ENCODE peak calls at places on chromosome 18, in five cellular contexts. One of them, this sample, is unnamed.

GRCh38 chr18:74040459-74041332 is 106.9 kb downstream of the FBXO15 start:
- DNase-seq in mucosa of descending colon: peak
- DNase-seq in lower lobe of right lung: peak
- DNase-seq in stomach: peak
- DNase-seq in MM.1S: peak
- DNase-seq in this sample: peak

GRCh38 chr18:36067118-36067957 is at the start of gene RPRD1A:
- DNase-seq in lower lobe of right lung: peak
- DNase-seq in mucosa of descending colon: peak
- DNase-seq in MM.1S: peak
- DNase-seq in stomach: peak
- DNase-seq in this sample: peak

GRCh38 chr18:59881728-59882685 is 17.8 kb upstream of the PMAIP1 start:
- DNase-seq in stomach: no peak
- DNase-seq in mucosa of descending colon: peak
- DNase-seq in lower lobe of right lung: no peak
- DNase-seq in MM.1S: no peak
- DNase-seq in this sample: no peak

GRCh38 chr18:66271927-66272326 is 332.0 kb downstream of the CDH19 start:
- DNase-seq in lower lobe of right lung: no peak
- DNase-seq in stomach: no peak
- DNase-seq in MM.1S: no peak
- DNase-seq in mucosa of descending colon: no peak
- DNase-seq in this sample: no peak

GRCh38 chr18:78730564-78731422 is 248.8 kb upstream of the SALL3 start:
- DNase-seq in MM.1S: no peak
- DNase-seq in mucosa of descending colon: no peak
- DNase-seq in lower lobe of right lung: no peak
- DNase-seq in stomach: peak
- DNase-seq in this sample: no peak

GRCh38 chr18:74541703-74542555 is 7.6 kb downstream of the CNDP1 start:
- DNase-seq in mucosa of descending colon: peak
- DNase-seq in MM.1S: peak
- DNase-seq in lower lobe of right lung: no peak
- DNase-seq in stomach: peak
- DNase-seq in this sample: no peak

GRCh38 chr18:8397034-8397433 is 212.2 kb upstream of the RAB12 start:
- DNase-seq in stomach: no peak
- DNase-seq in MM.1S: no peak
- DNase-seq in lower lobe of right lung: no peak
- DNase-seq in mucosa of descending colon: no peak
- DNase-seq in this sample: no peak

GRCh38 chr18:74950479-74950878 is 258.5 kb downstream of the PTGR3 start:
- DNase-seq in lower lobe of right lung: no peak
- DNase-seq in stomach: no peak
- DNase-seq in MM.1S: no peak
- DNase-seq in mucosa of descending colon: no peak
- DNase-seq in this sample: no peak

GRCh38 chr18:8904316-8904715 is 198.2 kb upstream of the NDUFV2 start:
- DNase-seq in lower lobe of right lung: no peak
- DNase-seq in stomach: no peak
- DNase-seq in MM.1S: no peak
- DNase-seq in mucosa of descending colon: no peak
- DNase-seq in this sample: no peak

GRCh38 chr18:23106575-23106974 is 28.7 kb upstream of the CABLES1 start:
- DNase-seq in MM.1S: no peak
- DNase-seq in mucosa of descending colon: peak
- DNase-seq in lower lobe of right lung: no peak
- DNase-seq in stomach: no peak
- DNase-seq in this sample: no peak

GRCh38 chr18:63088262-63088661 is 231.3 kb downstream of the BCL2 start:
- DNase-seq in stomach: no peak
- DNase-seq in lower lobe of right lung: no peak
- DNase-seq in MM.1S: no peak
- DNase-seq in mucosa of descending colon: no peak
- DNase-seq in this sample: no peak

GRCh38 chr18:31248783-31249521 is 69.0 kb upstream of the DSG1 start:
- DNase-seq in lower lobe of right lung: no peak
- DNase-seq in stomach: no peak
- DNase-seq in mucosa of descending colon: no peak
- DNase-seq in MM.1S: no peak
- DNase-seq in this sample: no peak

GRCh38 chr18:76265375-76266225 is 229.4 kb downstream of the ZNF516 start:
- DNase-seq in lower lobe of right lung: peak
- DNase-seq in stomach: no peak
- DNase-seq in mucosa of descending colon: peak
- DNase-seq in MM.1S: no peak
- DNase-seq in this sample: no peak

GRCh38 chr18:57447154-57447621 is 12.0 kb downstream of the ONECUT2 start:
- DNase-seq in lower lobe of right lung: no peak
- DNase-seq in MM.1S: peak
- DNase-seq in mucosa of descending colon: no peak
- DNase-seq in stomach: no peak
- DNase-seq in this sample: peak

GRCh38 chr18:9951022-9951859 is 37.4 kb downstream of the VAPA start:
- DNase-seq in MM.1S: peak
- DNase-seq in mucosa of descending colon: peak
- DNase-seq in stomach: no peak
- DNase-seq in lower lobe of right lung: no peak
- DNase-seq in this sample: no peak

GRCh38 chr18:45793295-45793965 is 32.0 kb upstream of the SIGLEC15 start:
- DNase-seq in mucosa of descending colon: no peak
- DNase-seq in MM.1S: no peak
- DNase-seq in lower lobe of right lung: no peak
- DNase-seq in stomach: no peak
- DNase-seq in this sample: no peak

GRCh38 chr18:74897971-74898657 is 300.4 kb downstream of the ZNF407 start:
- DNase-seq in MM.1S: no peak
- DNase-seq in mucosa of descending colon: no peak
- DNase-seq in lower lobe of right lung: no peak
- DNase-seq in stomach: no peak
- DNase-seq in this sample: no peak

GRCh38 chr18:47826157-47827074 is 104.0 kb downstream of the SMAD2 start:
- DNase-seq in mucosa of descending colon: peak
- DNase-seq in MM.1S: no peak
- DNase-seq in lower lobe of right lung: no peak
- DNase-seq in stomach: no peak
- DNase-seq in this sample: no peak

GRCh38 chr18:12159446-12159845 is 65.8 kb downstream of the ANKRD62 start:
- DNase-seq in MM.1S: no peak
- DNase-seq in mucosa of descending colon: no peak
- DNase-seq in lower lobe of right lung: no peak
- DNase-seq in stomach: no peak
- DNase-seq in this sample: no peak

GRCh38 chr18:46035701-46036680 is 36.1 kb downstream of the PSTPIP2 start:
- DNase-seq in MM.1S: no peak
- DNase-seq in mucosa of descending colon: no peak
- DNase-seq in stomach: no peak
- DNase-seq in lower lobe of right lung: no peak
- DNase-seq in this sample: no peak

GRCh38 chr18:62091487-62092120 is 95.3 kb downstream of the PIGN start:
- DNase-seq in stomach: no peak
- DNase-seq in lower lobe of right lung: no peak
- DNase-seq in MM.1S: no peak
- DNase-seq in mucosa of descending colon: no peak
- DNase-seq in this sample: no peak

GRCh38 chr18:40932862-40933261 is 1022.2 kb upstream of the PIK3C3 start:
- DNase-seq in mucosa of descending colon: no peak
- DNase-seq in lower lobe of right lung: no peak
- DNase-seq in MM.1S: no peak
- DNase-seq in stomach: no peak
- DNase-seq in this sample: no peak

GRCh38 chr18:10579079-10579867 is 53.4 kb downstream of the NAPG start:
- DNase-seq in lower lobe of right lung: no peak
- DNase-seq in MM.1S: no peak
- DNase-seq in mucosa of descending colon: no peak
- DNase-seq in stomach: no peak
- DNase-seq in this sample: no peak

GRCh38 chr18:47283476-47283875 is 32.0 kb upstream of the SKOR2 start:
- DNase-seq in lower lobe of right lung: no peak
- DNase-seq in mucosa of descending colon: peak
- DNase-seq in stomach: no peak
- DNase-seq in MM.1S: no peak
- DNase-seq in this sample: no peak

GRCh38 chr18:49074505-49074904 is 123.7 kb upstream of the SMAD7 start:
- DNase-seq in mucosa of descending colon: no peak
- DNase-seq in stomach: no peak
- DNase-seq in lower lobe of right lung: no peak
- DNase-seq in MM.1S: no peak
- DNase-seq in this sample: no peak

GRCh38 chr18:56661414-56662101 is 10.4 kb downstream of the WDR7 start:
- DNase-seq in MM.1S: no peak
- DNase-seq in stomach: no peak
- DNase-seq in lower lobe of right lung: no peak
- DNase-seq in mucosa of descending colon: no peak
- DNase-seq in this sample: no peak

DNA sequence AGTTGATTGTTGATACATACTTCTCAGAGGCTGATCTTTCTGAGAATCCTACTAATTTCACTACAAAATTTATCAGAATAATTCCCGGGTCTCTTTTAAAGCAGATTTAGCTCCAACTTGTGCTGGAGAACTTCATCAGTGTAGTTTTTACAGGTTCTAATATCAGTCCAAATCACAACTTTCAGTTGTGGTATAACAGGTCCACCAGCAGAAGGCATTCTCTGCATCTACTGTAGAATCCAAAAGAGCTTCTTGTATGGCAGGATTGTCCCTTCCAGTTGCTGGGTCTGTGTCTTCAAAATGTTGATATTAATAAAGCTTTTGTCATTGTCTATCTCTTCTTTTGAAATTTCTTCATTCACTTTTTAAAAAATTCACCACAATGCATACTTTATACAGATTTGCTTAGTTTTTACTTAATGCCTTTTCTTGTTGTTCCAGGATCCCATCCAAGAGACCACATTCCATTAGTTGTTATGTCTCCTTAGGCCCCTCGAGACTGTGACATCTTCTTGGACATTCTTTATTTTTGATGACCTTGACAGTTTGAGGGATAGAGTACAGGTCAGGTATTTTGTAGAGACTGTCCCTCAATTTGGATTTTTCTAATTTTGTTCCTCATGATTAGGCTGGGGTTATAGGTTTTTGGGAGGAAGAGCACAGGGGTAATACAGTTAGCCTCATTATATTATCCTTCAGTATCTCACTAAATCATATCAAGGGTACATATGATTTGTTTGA is 490.5 kb upstream of the MEX3C start:
- DNase-seq in MM.1S: no peak
- DNase-seq in lower lobe of right lung: no peak
- DNase-seq in mucosa of descending colon: no peak
- DNase-seq in stomach: no peak
- DNase-seq in this sample: no peak
- TF ChIP-seq CTCF in MM.1S: no peak
- TF ChIP-seq CTCF in lower lobe of right lung: no peak
- TF ChIP-seq CTCF in mucosa of descending colon: no peak
- TF ChIP-seq CTCF in stomach: no peak
- TF ChIP-seq CTCF in this sample: no peak

GRCh38 chr18:58661423-58661822 is 9.8 kb upstream of the MALT1 start:
- DNase-seq in lower lobe of right lung: no peak
- DNase-seq in mucosa of descending colon: no peak
- DNase-seq in MM.1S: no peak
- DNase-seq in stomach: no peak
- DNase-seq in this sample: no peak
- TF ChIP-seq CTCF in lower lobe of right lung: no peak
- TF ChIP-seq CTCF in mucosa of descending colon: no peak
- TF ChIP-seq CTCF in MM.1S: no peak
- TF ChIP-seq CTCF in stomach: no peak
- TF ChIP-seq CTCF in this sample: no peak

DNA sequence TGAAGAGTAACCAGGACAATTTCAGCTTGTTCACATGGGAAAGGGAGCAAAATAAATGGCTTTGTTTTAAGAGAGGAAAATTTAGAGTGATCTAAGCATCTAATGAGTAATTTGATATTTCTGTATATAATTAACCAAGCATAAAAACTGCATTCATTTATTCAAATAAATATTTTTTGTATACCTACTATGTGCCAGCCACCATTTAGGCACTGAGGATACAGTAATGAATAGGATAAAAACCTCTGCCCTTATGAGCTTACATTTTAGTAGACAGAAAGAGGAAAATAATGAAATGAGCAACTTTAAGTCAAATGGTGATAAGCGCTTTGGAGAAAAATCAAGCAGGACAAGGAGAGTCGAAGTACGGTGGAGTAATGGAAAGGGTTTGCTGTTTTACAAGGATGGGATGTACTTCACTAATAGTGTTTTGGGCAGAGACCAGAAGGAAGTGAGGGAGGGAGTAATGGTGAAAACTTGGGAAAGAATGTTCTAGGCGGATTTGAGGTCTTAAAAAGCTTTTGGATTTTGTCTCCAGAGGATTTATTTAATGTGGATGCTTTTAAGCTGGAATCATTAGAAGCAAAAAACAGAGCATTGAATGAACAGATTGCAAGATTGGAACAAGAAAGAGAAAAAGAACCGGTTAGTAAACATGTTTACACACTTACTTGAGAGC is 17.4 kb downstream of the NDC80 start:
- DNase-seq in lower lobe of right lung: no peak
- DNase-seq in stomach: no peak
- DNase-seq in mucosa of descending colon: no peak
- DNase-seq in MM.1S: no peak
- DNase-seq in this sample: no peak
- TF ChIP-seq CTCF in lower lobe of right lung: no peak
- TF ChIP-seq CTCF in stomach: no peak
- TF ChIP-seq CTCF in mucosa of descending colon: no peak
- TF ChIP-seq CTCF in MM.1S: no peak
- TF ChIP-seq CTCF in this sample: no peak

GRCh38 chr18:37476611-37477295 is 88.8 kb downstream of the CELF4 start:
- DNase-seq in lower lobe of right lung: no peak
- DNase-seq in MM.1S: no peak
- DNase-seq in mucosa of descending colon: no peak
- DNase-seq in stomach: no peak
- DNase-seq in this sample: no peak

GRCh38 chr18:37470986-37471385 is 94.6 kb downstream of the CELF4 start:
- DNase-seq in mucosa of descending colon: no peak
- DNase-seq in lower lobe of right lung: no peak
- DNase-seq in MM.1S: no peak
- DNase-seq in stomach: no peak
- DNase-seq in this sample: no peak

GRCh38 chr18:37481058-37481457 is 84.5 kb downstream of the CELF4 start:
- DNase-seq in MM.1S: no peak
- DNase-seq in mucosa of descending colon: no peak
- DNase-seq in lower lobe of right lung: no peak
- DNase-seq in stomach: no peak
- DNase-seq in this sample: no peak

GRCh38 chr18:37471619-37472018 is 94.0 kb downstream of the CELF4 start:
- DNase-seq in mucosa of descending colon: no peak
- DNase-seq in lower lobe of right lung: no peak
- DNase-seq in stomach: no peak
- DNase-seq in MM.1S: no peak
- DNase-seq in this sample: peak

GRCh38 chr18:37476182-37476581 is 89.4 kb downstream of the CELF4 start:
- DNase-seq in stomach: no peak
- DNase-seq in MM.1S: peak
- DNase-seq in lower lobe of right lung: no peak
- DNase-seq in mucosa of descending colon: peak
- DNase-seq in this sample: peak
- TF ChIP-seq CTCF in stomach: no peak
- TF ChIP-seq CTCF in MM.1S: peak
- TF ChIP-seq CTCF in lower lobe of right lung: peak
- TF ChIP-seq CTCF in mucosa of descending colon: no peak
- TF ChIP-seq CTCF in this sample: peak

This sample was measured in glutamatergic neuron.